ENCODE peak calls at places on chromosome 19, in six cellular contexts. L, Q, T, C, I and E are unnamed samples.

GRCh38 chr19:55598719-55599467 is 424 bp downstream of the FIZ1 start:
- DNase-seq in C (peak), Q (peak), L (peak), I (peak), T (peak), E (peak)

GRCh38 chr19:28838909-28839308 is 374.0 kb downstream of the UQCRFS1 start:
- DNase-seq in I (no peak), L (no peak), Q (no peak), T (no peak), C (no peak), E (no peak)

GRCh38 chr19:46471116-46471733 is at the start of gene PNMA8A:
- DNase-seq in T (no peak), L (peak), Q (no peak), C (no peak), I (no peak), E (no peak)

GRCh38 chr19:49926520-49926919 is 2.5 kb upstream of the ATF5 start:
- DNase-seq in C (no peak), L (no peak), I (no peak), T (no peak), Q (no peak), E (no peak)

GRCh38 chr19:4456566-4456842 is 1.1 kb downstream of the UBXN6 start:
- DNase-seq in Q (no peak), C (no peak), L (peak), T (peak), I (no peak), E (peak)

GRCh38 chr19:19471682-19472081 is 43.7 kb downstream of the TSSK6 start:
- DNase-seq in I (no peak), C (no peak), Q (no peak), L (no peak), T (no peak), E (no peak)

GRCh38 chr19:3606690-3607289 is at the start of gene TBXA2R:
- DNase-seq in L (peak), I (no peak), Q (peak), T (no peak), C (peak), E (no peak)

GRCh38 chr19:6279931-6280591 is at the start of gene MLLT1:
- DNase-seq in L (peak), I (peak), T (peak), C (peak), Q (peak), E (peak)

GRCh38 chr19:42253245-42254082 is 1.5 kb downstream of the ERF start:
- DNase-seq in I (peak), L (peak), C (peak), Q (no peak), T (peak), E (no peak)

GRCh38 chr19:38409631-38410133 is 6.8 kb downstream of the FAM98C start:
- DNase-seq in C (no peak), I (no peak), T (no peak), Q (no peak), L (peak), E (no peak)

GRCh38 chr19:33688657-33688992 is 66.9 kb downstream of the CHST8 start:
- DNase-seq in T (no peak), L (no peak), Q (no peak), I (no peak), C (no peak), E (no peak)

GRCh38 chr19:54133312-54133956 is 4.1 kb upstream of the CNOT3 start:
- DNase-seq in L (no peak), C (no peak), Q (peak), I (peak), T (no peak), E (no peak)

GRCh38 chr19:43747557-43748204 is 7.1 kb downstream of the SMG9 start:
- DNase-seq in C (no peak), Q (no peak), T (no peak), L (no peak), I (no peak), E (no peak)

GRCh38 chr19:4914736-4915501 is 5.6 kb downstream of the UHRF1 start:
- DNase-seq in L (peak), C (peak), Q (peak), T (peak), I (no peak), E (peak)

GRCh38 chr19:33418461-33418860 is 45.0 kb downstream of the CEBPG start:
- DNase-seq in Q (no peak), L (no peak), C (no peak), T (no peak), I (no peak), E (no peak)

GRCh38 chr19:10636304-10636972 is 11.1 kb downstream of the SLC44A2 start:
- DNase-seq in T (no peak), C (no peak), I (no peak), L (no peak), Q (no peak), E (no peak)

GRCh38 chr19:41367848-41368301 is 3.9 kb upstream of the B9D2 start:
- DNase-seq in Q (no peak), C (peak), L (peak), I (no peak), T (peak), E (peak)

GRCh38 chr19:50669319-50670101 is 20.3 kb downstream of the C19orf81 start:
- DNase-seq in T (no peak), L (peak), I (no peak), Q (no peak), C (no peak), E (no peak)

GRCh38 chr19:2113436-2114211 is 16.9 kb downstream of the IZUMO4 start:
- DNase-seq in Q (no peak), I (no peak), L (no peak), C (peak), T (peak), E (no peak)

GRCh38 chr19:50626011-50626410 is 13.7 kb downstream of the SYT3 start:
- DNase-seq in C (no peak), Q (no peak), I (no peak), L (no peak), T (no peak), E (no peak)

GRCh38 chr19:52170863-52171320 is 529 bp downstream of the ZNF836 start:
- DNase-seq in L (no peak), T (no peak), C (no peak), Q (no peak), I (no peak), E (no peak)

DNA sequence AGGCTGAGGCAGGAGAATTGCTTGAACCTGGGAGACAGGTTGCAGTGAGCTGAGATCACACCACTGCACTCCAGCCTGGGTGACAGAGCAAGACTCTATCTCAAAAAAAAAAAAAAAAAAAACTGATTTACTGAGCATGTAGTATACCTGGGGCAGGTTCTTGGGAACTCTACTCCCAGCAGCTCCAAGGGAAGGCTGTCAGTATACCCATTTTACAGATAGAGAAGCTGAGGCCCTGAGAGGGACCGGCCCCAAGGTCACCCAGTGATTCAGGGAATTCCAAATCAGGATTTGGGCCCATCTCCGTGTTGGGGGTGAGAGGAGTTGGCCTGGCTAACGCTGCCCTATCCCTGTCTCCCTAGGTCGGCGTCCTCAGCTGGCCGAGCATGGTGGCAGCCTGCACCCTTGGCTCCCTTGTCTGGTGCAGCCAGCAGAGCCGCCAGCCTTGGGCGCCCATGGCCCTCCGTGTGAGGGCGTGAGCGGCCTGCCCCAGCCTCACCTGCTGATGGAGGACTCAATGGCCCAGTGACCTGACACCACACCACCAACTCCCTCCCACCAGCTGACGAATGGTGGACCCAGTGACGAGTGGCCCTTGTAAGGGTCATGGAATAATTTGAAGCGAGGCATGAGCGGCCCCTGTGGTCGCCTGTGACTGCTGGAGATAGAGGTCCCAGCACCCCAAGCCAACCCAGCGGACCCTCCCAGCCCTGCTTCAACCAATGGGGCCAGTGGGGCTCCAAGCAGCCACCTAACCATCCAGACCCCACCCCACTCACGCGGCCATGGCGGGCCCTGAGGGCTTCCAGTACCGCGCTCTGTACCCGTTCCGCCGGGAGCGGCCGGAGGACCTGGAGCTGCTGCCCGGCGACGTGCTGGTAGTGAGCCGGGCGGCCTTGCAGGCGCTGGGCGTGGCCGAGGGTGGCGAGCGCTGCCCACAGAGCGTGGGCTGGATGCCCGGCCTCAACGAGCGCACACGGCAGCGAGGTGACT is 2.4 kb downstream of the PIK3R2 start:
- DNase-seq in Q (no peak), T (no peak), I (no peak), C (no peak), L (no peak), E (no peak)
- TF ChIP-seq EZH2 in Q (no peak), T (no peak), I (no peak), C (no peak), L (no peak), E (no peak)

GRCh38 chr19:36046443-36047050 is 7.5 kb downstream of the THAP8 start:
- DNase-seq in I (no peak), T (no peak), L (peak), C (no peak), Q (no peak), E (no peak)
- H3K4me2 ChIP-seq in I (no peak), T (no peak), L (no peak), C (no peak), Q (no peak), E (no peak)

GRCh38 chr19:35986664-35987570 is 8.1 kb upstream of the SDHAF1 start:
- DNase-seq in T (no peak), C (no peak), Q (no peak), I (no peak), L (no peak), E (no peak)
- TF ChIP-seq EZH2 in T (peak), C (no peak), Q (no peak), I (no peak), L (peak), E (peak)

DNA sequence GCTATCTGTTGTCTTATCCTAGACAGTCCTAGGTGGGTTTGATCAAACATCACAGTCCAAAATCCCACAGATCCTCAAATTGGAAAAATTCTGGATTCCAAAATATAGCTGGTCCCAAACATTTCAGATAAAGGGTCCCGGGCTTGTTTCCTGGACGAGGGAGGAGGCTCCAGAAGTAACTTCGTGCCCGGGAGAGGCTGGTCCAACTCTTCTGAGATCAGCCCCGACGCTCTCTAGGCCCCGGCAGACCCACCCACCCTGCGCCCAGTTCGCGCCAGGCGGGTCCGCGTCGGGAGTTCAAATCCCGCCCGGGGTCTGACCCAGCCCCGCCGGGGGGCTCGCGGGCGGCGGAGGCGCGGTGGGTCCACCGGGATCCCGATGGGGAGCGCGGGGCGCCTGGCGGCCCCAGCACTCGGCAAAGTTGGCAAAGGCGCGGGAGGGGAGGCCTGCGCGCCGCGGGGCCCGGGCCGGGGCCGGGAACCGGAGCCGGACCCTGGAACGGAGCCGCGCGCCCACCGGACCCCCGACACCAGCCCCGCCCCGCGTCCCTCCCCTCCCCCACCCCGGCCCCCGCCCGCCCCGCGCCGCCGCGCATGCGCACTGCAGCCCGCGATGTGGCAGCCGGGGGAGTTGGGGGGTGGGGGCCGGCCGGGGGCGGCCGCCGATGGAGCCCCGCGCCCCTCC is 513 bp downstream of the MIER2 start:
- DNase-seq in C (no peak), L (peak), T (no peak), Q (no peak), I (no peak), E (no peak)
- H3K4me2 ChIP-seq in C (peak), L (peak), T (peak), Q (peak), I (peak), E (peak)

GRCh38 chr19:45217193-45217956 is 27.8 kb downstream of the EXOC3L2 start:
- DNase-seq in Q (no peak), I (no peak), T (no peak), L (no peak), C (no peak), E (no peak)
- TF ChIP-seq EZH2 in Q (no peak), I (peak), T (no peak), L (peak), C (no peak), E (no peak)

GRCh38 chr19:40366697-40367561 is 18.4 kb downstream of the PLD3 start:
- DNase-seq in T (no peak), L (peak), I (no peak), Q (no peak), C (no peak), E (no peak)

GRCh38 chr19:40367577-40368434 is 19.3 kb downstream of the PLD3 start:
- DNase-seq in C (no peak), T (no peak), I (no peak), Q (no peak), L (no peak), E (no peak)

GRCh38 chr19:40363128-40363527 is 14.6 kb downstream of the PLD3 start:
- DNase-seq in L (no peak), Q (no peak), I (no peak), C (no peak), T (no peak), E (no peak)

GRCh38 chr19:40365010-40365409 is 16.5 kb downstream of the PLD3 start:
- DNase-seq in T (no peak), L (no peak), I (no peak), Q (no peak), C (no peak), E (no peak)

DNA sequence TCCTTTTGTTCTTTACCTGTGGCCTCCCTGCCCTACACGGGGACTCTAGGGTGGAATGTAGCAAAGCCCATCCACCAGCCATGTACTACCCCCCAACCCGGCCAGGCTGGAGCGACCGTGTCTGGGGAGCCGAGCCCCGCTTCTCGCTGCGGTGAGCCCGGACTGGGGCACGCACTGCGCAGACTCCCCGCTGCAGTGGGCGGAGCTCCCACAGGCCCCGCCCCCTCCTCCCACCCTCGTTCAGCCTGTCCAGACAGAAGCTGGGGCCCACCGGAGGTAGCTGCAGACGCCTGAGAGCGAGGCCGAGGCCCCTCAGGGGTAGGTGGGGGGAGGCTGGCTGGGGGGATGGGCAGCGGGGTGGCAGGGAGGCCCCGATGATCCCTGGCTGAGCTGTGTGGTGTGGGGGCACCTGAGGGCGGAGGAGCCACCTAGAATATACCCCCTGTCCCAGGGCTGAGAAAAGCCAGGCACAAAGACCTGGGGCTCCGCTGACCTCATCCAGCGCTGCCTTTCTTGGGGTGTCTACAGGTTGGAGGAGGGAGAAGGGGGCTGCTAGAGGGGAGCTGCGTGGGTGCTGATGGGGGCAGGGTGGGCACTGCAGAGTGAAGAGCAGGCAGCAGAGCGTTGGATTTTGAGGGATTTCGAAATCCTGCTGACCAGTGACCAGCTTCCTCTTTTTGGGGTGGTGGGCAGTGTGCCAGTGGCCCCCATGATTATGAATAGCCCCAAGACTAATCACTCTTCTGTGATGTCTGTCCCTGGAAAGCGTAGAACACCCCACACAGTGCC is 17.3 kb downstream of the PLD3 start:
- DNase-seq in T (no peak), L (peak), Q (no peak), C (peak), I (no peak), E (no peak)
- H3K4me2 ChIP-seq in T (peak), L (peak), Q (no peak), C (peak), I (no peak), E (peak)

GRCh38 chr19:40193587-40193849 is 2.3 kb downstream of the MAP3K10 start:
- DNase-seq in I (no peak), T (no peak), C (no peak), Q (no peak), L (no peak), E (no peak)

GRCh38 chr19:40192758-40193586 is 1.7 kb downstream of the MAP3K10 start:
- DNase-seq in T (no peak), L (no peak), C (no peak), Q (no peak), I (no peak), E (no peak)

GRCh38 chr19:40190891-40191835 is at the start of gene MAP3K10:
- DNase-seq in I (peak), Q (no peak), T (peak), C (peak), L (peak), E (no peak)

DNA sequence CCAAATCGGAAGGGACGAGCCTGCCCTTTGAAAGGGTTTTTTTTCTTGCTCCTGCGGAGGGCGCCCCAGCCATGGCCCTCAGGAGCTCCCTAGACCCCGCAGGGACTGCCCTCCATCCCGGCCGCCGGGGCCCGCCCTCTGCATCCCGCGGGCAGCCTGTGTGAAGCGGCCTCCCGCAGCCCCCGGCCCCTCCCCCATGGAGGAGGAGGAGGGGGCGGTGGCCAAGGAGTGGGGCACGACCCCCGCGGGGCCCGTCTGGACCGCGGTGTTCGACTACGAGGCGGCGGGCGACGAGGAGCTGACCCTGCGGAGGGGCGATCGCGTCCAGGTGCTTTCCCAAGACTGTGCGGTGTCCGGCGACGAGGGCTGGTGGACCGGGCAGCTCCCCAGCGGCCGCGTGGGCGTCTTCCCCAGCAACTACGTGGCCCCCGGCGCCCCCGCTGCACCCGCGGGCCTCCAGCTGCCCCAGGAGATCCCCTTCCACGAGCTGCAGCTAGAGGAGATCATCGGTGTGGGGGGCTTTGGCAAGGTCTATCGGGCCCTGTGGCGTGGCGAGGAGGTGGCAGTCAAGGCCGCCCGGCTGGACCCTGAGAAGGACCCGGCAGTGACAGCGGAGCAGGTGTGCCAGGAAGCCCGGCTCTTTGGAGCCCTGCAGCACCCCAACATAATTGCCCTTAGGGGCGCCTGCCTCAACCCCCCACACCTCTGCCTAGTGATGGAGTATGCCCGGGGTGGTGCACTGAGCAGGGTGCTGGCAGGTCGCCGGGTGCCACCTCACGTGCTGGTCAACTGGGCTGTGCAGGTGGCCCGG is 815 bp downstream of the MAP3K10 start:
- DNase-seq in L (peak), Q (no peak), I (no peak), C (peak), T (no peak), E (no peak)
- TF ChIP-seq EZH2 in L (no peak), Q (no peak), I (no peak), C (no peak), T (no peak), E (no peak)

DNA sequence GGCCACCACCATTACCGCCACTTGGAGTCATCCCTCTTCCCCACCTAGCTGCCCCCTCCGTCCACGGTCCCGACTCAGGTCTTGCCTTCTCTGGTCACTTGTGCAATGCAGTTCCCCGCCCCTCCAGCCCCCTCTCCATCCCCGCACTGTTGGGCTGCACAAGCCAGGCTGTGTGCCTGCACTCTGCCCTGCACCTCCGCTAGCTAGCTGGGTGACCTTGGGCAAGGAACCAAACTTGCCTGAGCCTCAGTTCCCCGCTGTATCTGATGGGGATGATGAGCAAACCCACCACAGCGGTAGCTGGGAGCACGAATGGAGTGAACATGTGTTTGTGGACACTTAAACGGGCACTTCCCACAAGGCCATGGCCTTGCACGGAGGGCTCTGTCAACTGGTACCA is 5.6 kb upstream of the TMEM147 start:
- DNase-seq in C (no peak), I (peak), L (no peak), T (no peak), Q (no peak), E (no peak)
- H3K4me2 ChIP-seq in C (no peak), I (no peak), L (no peak), T (no peak), Q (no peak), E (no peak)